ENCODE peak calls at places on chromosomes 1 and 21, in nine cellular contexts. Y is tibial artery; D is AG04450; U is Panc1; K is stimulated activated CD8-positive, alpha-beta memory T cell treated with anti-CD3 and anti-CD28 coated beads, Interleukin-15, amount 100 ng/mL, for 4 hours; M is psoas muscle; R is HL-60; S is activated T-helper 1 cell treated with anti-CD3 and anti-CD28 coated beads, Interleukin-12 subunit alpha, Interleukin-12 subunit beta, Interleukin-2, Interleukin-4 antibody, amounts not matched to agents 30 ng/mL and 10 ng/mL and 1 ng/mL, durations not matched to agents 14 hours and 24 hours and 36 hours; A is RWPE2. W is an unnamed sample.

GRCh38 chr21:43193651-43194302 is 25.0 kb downstream of the CRYAA start:
- DNase-seq in A (peak), K (no peak), R (no peak), M (peak), S (no peak), Y (peak), U (no peak), D (peak), W (no peak)

GRCh38 chr1:94186946-94187345 is 50.4 kb downstream of the ARHGAP29 start:
- DNase-seq in R (no peak), D (no peak), S (no peak), K (no peak), M (no peak), U (no peak), A (no peak), Y (no peak), W (no peak)

GRCh38 chr21:28229811-28230210 is 762.9 kb downstream of the LTN1 start:
- DNase-seq in K (no peak), U (no peak), R (no peak), S (no peak), Y (no peak), D (no peak), M (no peak), A (no peak), W (no peak)

GRCh38 chr21:45537111-45537745 is 5.0 kb downstream of the SLC19A1 start:
- DNase-seq in U (no peak), M (peak), A (peak), R (no peak), K (no peak), S (no peak), Y (peak), D (no peak), W (no peak)

GRCh38 chr1:96559707-96560588 is 161.6 kb upstream of the PTBP2 start:
- DNase-seq in U (peak), S (no peak), Y (no peak), R (peak), M (peak), A (peak), D (peak), K (no peak), W (no peak)

GRCh38 chr1:23747947-23748346 is 4.7 kb downstream of the ELOA start:
- DNase-seq in A (no peak), K (no peak), D (no peak), Y (no peak), U (no peak), R (no peak), M (no peak), S (no peak), W (no peak)

GRCh38 chr1:197807739-197808453 is 32.6 kb upstream of the DENND1B start:
- DNase-seq in R (no peak), A (no peak), K (no peak), U (no peak), Y (no peak), M (no peak), D (no peak), S (no peak), W (no peak)

GRCh38 chr1:21292991-21293536 is 2.8 kb upstream of the ECE1 start:
- DNase-seq in S (peak), M (no peak), A (no peak), D (no peak), Y (no peak), U (no peak), R (no peak), K (no peak), W (no peak)

GRCh38 chr1:21861602-21862429 is 49.8 kb downstream of the LDLRAD2 start:
- DNase-seq in R (no peak), S (no peak), D (peak), Y (no peak), M (no peak), U (peak), K (no peak), A (no peak), W (no peak)

GRCh38 chr21:43755820-43756594 is 20.1 kb downstream of the CSTB start:
- DNase-seq in A (no peak), M (peak), S (no peak), D (no peak), U (no peak), K (no peak), R (no peak), Y (no peak), W (no peak)

GRCh38 chr1:186578325-186579016 is 101.8 kb downstream of the PTGS2 start:
- DNase-seq in D (no peak), A (no peak), U (no peak), R (no peak), M (no peak), K (no peak), S (no peak), Y (no peak), W (no peak)

GRCh38 chr1:206706298-206706791 is 21.6 kb downstream of the MAPKAPK2 start:
- DNase-seq in S (no peak), A (no peak), M (peak), K (no peak), Y (peak), D (peak), U (no peak), R (peak), W (no peak)

GRCh38 chr21:38774152-38774551 is 31.6 kb upstream of the ETS2 start:
- DNase-seq in R (no peak), U (no peak), A (no peak), S (no peak), K (no peak), D (no peak), M (no peak), Y (no peak), W (no peak)

GRCh38 chr1:214850432-214851010 is 232.0 kb upstream of the KCNK2 start:
- DNase-seq in A (no peak), M (no peak), D (no peak), K (no peak), Y (no peak), U (no peak), R (no peak), S (no peak), W (no peak)

W was measured in HCT116.